ENCODE peak calls at places on chromosomes 2 and 18, in five cellular contexts. N is gastrocnemius medialis, O is MM.1S, V is left ventricle myocardium inferior, C is HS-5. X is an unnamed sample.

GRCh38 chr2:115796078-115796477 is 1353.6 kb downstream of the DPP10 start:
- DNase-seq in V (no peak), N (no peak), O (no peak), C (no peak), X (no peak)

GRCh38 chr18:54777118-54777791 is 51.0 kb upstream of the RAB27B start:
- DNase-seq in O (no peak), C (no peak), V (no peak), N (no peak), X (no peak)

GRCh38 chr2:96920801-96921560 is 51.1 kb upstream of the SEMA4C start:
- DNase-seq in O (no peak), V (no peak), N (no peak), C (no peak), X (no peak)

GRCh38 chr2:96427169-96427568 is 78.0 kb downstream of the NEURL3 start:
- DNase-seq in V (no peak), C (no peak), O (no peak), N (no peak), X (no peak)

GRCh38 chr2:121837596-121837995 is 82.1 kb downstream of the TSN start:
- DNase-seq in O (peak), V (peak), N (no peak), C (no peak), X (no peak)

GRCh38 chr2:234635284-234635683 is 138.4 kb upstream of the ARL4C start:
- DNase-seq in V (no peak), C (no peak), O (no peak), N (no peak), X (peak)

GRCh38 chr2:61677942-61678341 is 139.8 kb upstream of the XPO1 start:
- DNase-seq in C (no peak), V (no peak), O (no peak), N (no peak), X (peak)

GRCh38 chr2:56167616-56168015 is 16.2 kb upstream of the CCDC85A start:
- DNase-seq in C (no peak), V (no peak), N (no peak), O (no peak), X (no peak)

GRCh38 chr18:50836521-50836957 is 16.7 kb upstream of the MRO start:
- DNase-seq in O (peak), V (no peak), C (peak), N (no peak), X (no peak)

GRCh38 chr2:233857511-233858118 is 3.3 kb upstream of the HJURP start:
- DNase-seq in C (no peak), N (no peak), O (peak), V (no peak), X (no peak)

GRCh38 chr2:196372811-196373664 is 201.7 kb upstream of the STK17B start:
- DNase-seq in V (no peak), O (no peak), N (no peak), C (no peak), X (no peak)

GRCh38 chr2:25558262-25558661 is 115.1 kb downstream of the DTNB start:
- DNase-seq in V (no peak), N (no peak), C (peak), O (peak), X (no peak)

GRCh38 chr2:9206991-9207640 is 504 bp downstream of the ASAP2 start:
- DNase-seq in C (no peak), N (no peak), V (peak), O (peak), X (no peak)

GRCh38 chr2:50591642-50592041 is 440.3 kb downstream of the NRXN1 start:
- DNase-seq in O (no peak), C (no peak), N (peak), V (peak), X (no peak)

GRCh38 chr18:44654555-44654954 is 26.1 kb upstream of the SETBP1 start:
- DNase-seq in N (no peak), O (no peak), V (no peak), C (peak), X (no peak)